ENCODE peak calls at places on chromosomes 5 and 9, in six cellular contexts. L is activated gamma-delta T cell treated with Interleukin-2 at 50 U/mL for 16 hours; M is activated T-helper 9 cell treated with anti-CD3 and anti-CD28 coated beads, Interleukin-2, amount 50 U/mL, for 16 hours; X is activated CD8-positive, alpha-beta memory T cell treated with anti-CD3 and anti-CD28 coated beads, Interleukin-2, amount 10 ng/mL, durations not matched to agents 7 days and 5 days; W is sigmoid colon; D is non-pigmented ciliary epithelial cell. S is an unnamed sample.

GRCh38 chr5:8993031-8993430 is 552.8 kb downstream of the SEMA5A start:
- DNase-seq in L (no peak), M (no peak), X (no peak), W (no peak), D (no peak), S (no peak)

GRCh38 chr5:138725153-138725884 is 27.9 kb upstream of the CTNNA1 start:
- DNase-seq in L (no peak), M (no peak), X (no peak), W (peak; percentile 89), D (no peak), S (no peak)

GRCh38 chr5:59618644-59619043 is 274.9 kb downstream of the PDE4D start:
- DNase-seq in L (no peak), M (no peak), X (no peak), W (no peak), D (no peak), S (no peak)

GRCh38 chr5:91269198-91269597 is 113.9 kb downstream of the ARRDC3 start:
- DNase-seq in L (peak; percentile 14), M (no peak), X (peak; percentile 63), W (no peak), D (no peak), S (no peak)

GRCh38 chr5:147782053-147783028 is at the start of gene JAKMIP2:
- DNase-seq in L (peak; percentile 88), M (peak; percentile 69), X (peak; percentile 93), W (peak; percentile 76), D (peak; percentile 77), S (peak; percentile 70)

GRCh38 chr5:113578091-113578490 is 64.6 kb downstream of the YTHDC2 start:
- DNase-seq in L (no peak), M (no peak), X (no peak), W (no peak), D (no peak), S (no peak)

GRCh38 chr9:71814226-71814625 is 45.9 kb upstream of the CEMIP2 start:
- DNase-seq in L (no peak), M (no peak), X (no peak), W (peak; percentile 83), D (no peak), S (no peak)

GRCh38 chr9:134408389-134408788 is 82.1 kb downstream of the RXRA start:
- DNase-seq in L (no peak), M (no peak), X (no peak), W (no peak), D (no peak), S (no peak)

GRCh38 chr9:88737876-88738275 is 202.9 kb downstream of the NXNL2 start:
- DNase-seq in L (no peak), M (no peak), X (no peak), W (no peak), D (no peak), S (no peak)

GRCh38 chr9:94639996-94640376 is 668 bp upstream of the FBP1 start:
- DNase-seq in L (no peak), M (no peak), X (no peak), W (no peak), D (no peak), S (no peak)

GRCh38 chr9:98706651-98707103 is 2.1 kb downstream of the GABBR2 start:
- DNase-seq in L (no peak), M (no peak), X (no peak), W (no peak), D (no peak), S (no peak)

GRCh38 chr9:16182784-16183183 is 629.9 kb downstream of the CCDC171 start:
- DNase-seq in L (no peak), M (no peak), X (no peak), W (no peak), D (no peak), S (no peak)

GRCh38 chr9:98851730-98852462 is 44.4 kb downstream of the GALNT12 start:
- DNase-seq in L (no peak), M (no peak), X (peak; percentile 78), W (no peak), D (no peak), S (no peak)

S was measured in CD8-positive, alpha-beta T cell.